ENCODE peak calls at places on chromosome 4, in four cellular contexts. F is A549, K is tibial artery, H is lower leg skin. U is an unnamed sample.

GRCh38 chr4:176883108-176883550 is 90.4 kb upstream of the VEGFC start:
- DNase-seq in F (peak; percentile 1), H (no peak), K (no peak), U (no peak)

GRCh38 chr4:74640111-74640903 is 154.0 kb downstream of the BTC start:
- DNase-seq in F (no peak), H (no peak), K (no peak), U (no peak)

GRCh38 chr4:168183717-168184571 is 91.6 kb downstream of the ANXA10 start:
- DNase-seq in F (peak; percentile 14), K (no peak), H (no peak), U (no peak)

GRCh38 chr4:107708225-107708624 is 11.8 kb downstream of the PAPSS1 start:
- DNase-seq in H (no peak), F (no peak), K (no peak), U (no peak)

GRCh38 chr4:119647558-119647957 is 19.0 kb upstream of the PDE5A start:
- DNase-seq in K (no peak), H (no peak), F (no peak), U (no peak)

GRCh38 chr4:123477804-123478209 is 81.2 kb downstream of the SPRY1 start:
- DNase-seq in F (no peak), H (no peak), K (no peak), U (no peak)

GRCh38 chr4:48602763-48603162 is 112.7 kb downstream of the ZAR1 start:
- DNase-seq in H (no peak), K (no peak), F (no peak), U (no peak)

GRCh38 chr4:165737309-165737972 is 135.6 kb upstream of the TLL1 start:
- DNase-seq in F (no peak), K (no peak), H (no peak), U (no peak)

GRCh38 chr4:38385286-38386010 is 278.6 kb upstream of the KLF3 start:
- DNase-seq in K (no peak), F (peak; percentile 9), H (no peak), U (no peak)

GRCh38 chr4:25861951-25862410 is 807 bp downstream of the SEL1L3 start:
- DNase-seq in F (peak; percentile 16), K (no peak), H (no peak), U (peak; percentile 89)

GRCh38 chr4:3220586-3221494 is 28.1 kb upstream of the MSANTD1 start:
- DNase-seq in H (no peak), K (peak; percentile 40), F (no peak), U (no peak)

GRCh38 chr4:8108991-8109390 is 49.6 kb downstream of the ABLIM2 start:
- DNase-seq in K (no peak), F (no peak), H (no peak), U (no peak)

GRCh38 chr4:95761441-95761840 is 78.5 kb upstream of the PDHA2 start:
- DNase-seq in F (no peak), K (no peak), H (no peak), U (no peak)

GRCh38 chr4:39698424-39699009 is 581 bp downstream of the UBE2K start:
- DNase-seq in K (peak; percentile 74), F (peak; percentile 31), H (peak; percentile 39), U (no peak)

DNA sequence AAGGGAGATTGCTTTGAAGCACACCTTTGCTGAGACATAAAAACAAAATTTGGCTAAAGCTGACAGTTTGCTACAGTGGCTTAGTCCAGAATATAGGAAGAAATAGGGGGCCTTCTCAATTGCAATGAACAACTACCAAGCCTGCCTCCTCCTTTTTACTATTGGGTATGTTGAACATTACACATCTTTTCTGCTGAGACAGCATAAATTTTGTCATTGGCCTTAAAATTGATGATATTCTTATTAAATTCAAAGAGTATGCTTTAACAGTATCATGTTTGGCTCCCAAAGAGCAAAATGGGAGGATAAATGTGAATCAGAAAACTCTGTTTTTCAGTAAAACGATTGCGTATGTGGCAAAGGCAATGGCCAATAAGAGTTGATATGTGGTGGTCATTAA is 721.9 kb upstream of the IGFBP7 start:
- DNase-seq in K (no peak), F (no peak), H (no peak), U (no peak)
- H3K4me3 ChIP-seq in K (no peak overlapping the region), F (no peak overlapping the region), H (no peak overlapping the region), U (no peak overlapping the region)

GRCh38 chr4:187602339-187603092 is 393.1 kb upstream of the ZFP42 start:
- DNase-seq in K (no peak), H (no peak), F (no peak), U (no peak)
- H3K4me3 ChIP-seq in K (no peak overlapping the region), H (no peak overlapping the region), F (no peak overlapping the region), U (no peak overlapping the region)

DNA sequence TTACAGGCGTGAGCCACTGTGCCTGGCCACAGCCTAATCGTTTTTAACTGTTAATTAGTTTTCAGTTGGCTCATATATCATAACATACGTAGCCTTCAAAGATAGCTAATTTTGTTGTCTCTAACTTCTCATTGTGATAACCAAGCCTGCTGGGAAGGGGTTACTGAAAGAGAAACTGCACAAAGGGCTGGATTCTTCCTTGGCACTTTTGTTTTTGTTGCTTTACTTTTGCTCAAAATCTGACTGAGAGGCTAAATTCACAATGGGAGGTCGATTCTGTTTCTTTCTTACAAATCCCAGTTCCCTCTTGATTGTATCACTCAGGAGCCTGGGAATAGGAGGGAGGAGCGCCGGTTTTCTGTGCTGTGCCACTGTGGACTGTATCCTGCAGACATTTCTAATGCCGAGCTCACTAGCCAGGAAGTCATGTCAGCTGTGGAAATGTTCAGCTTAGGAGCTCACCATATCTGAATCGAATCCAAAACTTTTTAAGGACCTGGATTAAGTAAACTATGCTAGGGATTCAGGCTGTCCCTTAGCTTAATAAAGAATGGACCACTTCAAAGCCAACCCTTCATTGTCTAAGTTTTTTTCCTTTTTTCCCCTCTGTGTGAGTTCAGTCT is 120.5 kb upstream of the FAT1 start:
- DNase-seq in F (no peak), K (peak; percentile 69), H (no peak), U (no peak)
- H3K4me3 ChIP-seq in F (no peak overlapping the region), K (peak overlapping the region; percentile 35), H (no peak overlapping the region), U (no peak overlapping the region)

GRCh38 chr4:125714845-125715244 is 400.1 kb downstream of the FAT4 start:
- DNase-seq in K (no peak), H (no peak), F (no peak), U (no peak)
- H3K4me3 ChIP-seq in K (no peak overlapping the region), H (no peak overlapping the region), F (no peak overlapping the region), U (no peak overlapping the region)

GRCh38 chr4:62133977-62134376 is 933.9 kb downstream of the ADGRL3 start:
- DNase-seq in K (no peak), F (no peak), H (no peak), U (no peak)

GRCh38 chr4:62135565-62136156 is 935.5 kb downstream of the ADGRL3 start:
- DNase-seq in H (no peak), F (no peak), K (no peak), U (no peak)

GRCh38 chr4:62131049-62131448 is 930.9 kb downstream of the ADGRL3 start:
- DNase-seq in K (peak; percentile 45), F (no peak), H (no peak), U (no peak)

DNA sequence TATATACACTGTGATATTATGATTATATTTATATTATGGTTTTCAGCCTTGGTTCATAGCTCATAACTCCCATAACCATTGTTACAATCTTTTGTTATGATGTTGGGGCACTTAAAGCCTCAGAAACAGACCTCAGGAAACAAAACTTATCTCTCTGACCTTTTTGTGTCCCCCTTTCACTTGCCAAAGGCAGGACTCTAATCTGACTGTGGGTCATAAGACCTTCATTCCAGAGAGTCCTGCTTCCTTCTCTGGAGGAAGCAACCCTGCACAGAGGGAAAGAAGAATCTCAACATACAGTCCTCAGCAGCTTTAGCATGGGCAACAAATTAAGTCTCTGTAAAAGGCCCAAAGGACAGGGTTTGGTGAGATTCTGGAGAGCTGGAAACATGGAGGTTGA is 933.4 kb downstream of the ADGRL3 start:
- DNase-seq in H (no peak), K (no peak), F (no peak), U (no peak)
- H3K4me3 ChIP-seq in H (no peak overlapping the region), K (no peak overlapping the region), F (no peak overlapping the region), U (no peak overlapping the region)

DNA sequence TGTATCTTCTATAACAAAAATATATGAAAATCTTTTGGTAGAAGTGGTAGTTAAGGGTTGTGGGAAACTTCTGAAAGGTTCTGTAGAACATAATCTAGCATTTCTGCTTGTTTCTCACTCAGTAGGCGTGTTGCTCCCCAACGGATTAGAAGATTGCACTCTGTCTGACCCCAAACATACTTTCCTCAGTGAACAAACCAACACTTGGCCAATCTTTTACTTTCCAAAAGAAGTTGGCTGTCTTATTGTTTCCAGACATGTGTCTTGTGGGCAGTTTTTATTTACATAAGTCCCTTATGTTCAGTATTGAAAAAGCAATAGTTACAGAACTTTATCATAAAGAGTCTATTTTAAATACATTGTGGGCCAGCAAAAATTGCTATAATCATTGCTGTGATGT is 312.8 kb upstream of the EPHA5 start:
- DNase-seq in K (no peak), H (no peak), F (no peak), U (no peak)
- H3K4me3 ChIP-seq in K (no peak overlapping the region), H (no peak overlapping the region), F (no peak overlapping the region), U (no peak overlapping the region)

GRCh38 chr4:5517372-5517771 is 191.0 kb downstream of the EVC2 start:
- DNase-seq in F (no peak), K (no peak), H (no peak), U (no peak)
- H3K4me3 ChIP-seq in F (no peak overlapping the region), K (no peak overlapping the region), H (no peak overlapping the region), U (no peak overlapping the region)